ENCODE peak calls at places on chromosomes 5 and 9, in six cellular contexts. H is H1, J is HCT116, R is esophagus muscularis mucosa, C is fibroblast of lung, X is dorsolateral prefrontal cortex. I is an unnamed sample.

GRCh38 chr9:79302569-79302968 is 269.2 kb upstream of the TLE4 start:
- DNase-seq in H (no peak), J (no peak), R (no peak), C (no peak), X (no peak), I (no peak)

GRCh38 chr9:89781838-89782237 is 177.0 kb downstream of the GADD45G start:
- DNase-seq in H (no peak), J (no peak), R (no peak), C (no peak), X (no peak), I (no peak)

GRCh38 chr9:130288926-130289705 is 23.6 kb downstream of the HMCN2 start:
- DNase-seq in H (no peak), J (no peak), R (no peak), C (no peak), X (no peak), I (no peak)

GRCh38 chr9:110257097-110257955 is 1.0 kb upstream of the TXN start:
- DNase-seq in H (no peak), J (no peak), R (no peak), C (no peak), X (no peak), I (no peak)

GRCh38 chr5:165616550-165617430 is 2111.4 kb downstream of the MAT2B start:
- DNase-seq in H (no peak), J (no peak), R (no peak), C (peak), X (no peak), I (no peak)

GRCh38 chr5:112687306-112687705 is 50.4 kb upstream of the APC start:
- DNase-seq in H (peak), J (no peak), R (no peak), C (no peak), X (no peak), I (no peak)

GRCh38 chr9:90433398-90433890 is 209.2 kb downstream of the DIRAS2 start:
- DNase-seq in H (peak), J (no peak), R (peak), C (peak), X (no peak), I (peak)

GRCh38 chr9:79583957-79584654 is 12.3 kb downstream of the TLE4 start:
- DNase-seq in H (no peak), J (no peak), R (no peak), C (no peak), X (no peak), I (no peak)

GRCh38 chr9:6959275-6960000 is 201.7 kb downstream of the KDM4C start:
- DNase-seq in H (no peak), J (no peak), R (no peak), C (no peak), X (no peak), I (no peak)

GRCh38 chr9:89274838-89275237 is 36.2 kb upstream of the CKS2 start:
- DNase-seq in H (no peak), J (no peak), R (no peak), C (peak), X (no peak), I (peak)

GRCh38 chr9:34125681-34126206 is 754 bp downstream of the DCAF12 start:
- DNase-seq in H (no peak), J (no peak), R (no peak), C (peak), X (no peak), I (no peak)

GRCh38 chr9:128992995-128993394 is 35.1 kb downstream of the SH3GLB2 start:
- DNase-seq in H (no peak), J (no peak), R (no peak), C (peak), X (peak), I (no peak)

GRCh38 chr9:112351184-112351583 is 17.8 kb upstream of the PTBP3 start:
- DNase-seq in H (no peak), J (no peak), R (no peak), C (no peak), X (no peak), I (no peak)

GRCh38 chr5:40877371-40877988 is 31.8 kb upstream of the C7 start:
- DNase-seq in H (no peak), J (peak), R (peak), C (no peak), X (no peak), I (peak)

GRCh38 chr9:15253786-15254185 is 53.2 kb downstream of the TTC39B start:
- DNase-seq in H (no peak), J (no peak), R (no peak), C (no peak), X (no peak), I (no peak)

GRCh38 chr9:82091610-82092009 is 103.0 kb downstream of the SPATA31D1 start:
- DNase-seq in H (no peak), J (no peak), R (no peak), C (no peak), X (no peak), I (no peak)

GRCh38 chr5:173099461-173099860 is 43.3 kb downstream of the CREBRF start:
- DNase-seq in H (no peak), J (no peak), R (no peak), C (no peak), X (no peak), I (no peak)

GRCh38 chr9:120032639-120033038 is 547.3 kb downstream of the CDK5RAP2 start:
- DNase-seq in H (no peak), J (no peak), R (no peak), C (no peak), X (no peak), I (no peak)

GRCh38 chr5:6291961-6292360 is 86.4 kb downstream of the MED10 start:
- DNase-seq in H (no peak), J (peak), R (no peak), C (no peak), X (no peak), I (no peak)

GRCh38 chr5:143186623-143187022 is 216.9 kb downstream of the NR3C1 start:
- DNase-seq in H (no peak), J (no peak), R (no peak), C (peak), X (no peak), I (no peak)

GRCh38 chr9:9389904-9390303 is 1222.9 kb downstream of the PTPRD start:
- DNase-seq in H (no peak), J (no peak), R (no peak), C (no peak), X (no peak), I (no peak)

GRCh38 chr9:20508242-20508641 is 114.1 kb downstream of the MLLT3 start:
- DNase-seq in H (no peak), J (no peak), R (no peak), C (no peak), X (no peak), I (no peak)

GRCh38 chr5:81786509-81786908 is 35.6 kb upstream of the SSBP2 start:
- DNase-seq in H (no peak), J (no peak), R (no peak), C (no peak), X (no peak), I (peak)

GRCh38 chr5:873328-873727 is 19.3 kb downstream of the BRD9 start:
- DNase-seq in H (no peak), J (no peak), R (no peak), C (no peak), X (no peak), I (no peak)

GRCh38 chr5:33969572-33970452 is 14.7 kb downstream of the SLC45A2 start:
- DNase-seq in H (no peak), J (peak), R (no peak), C (peak), X (no peak), I (no peak)

GRCh38 chr9:108994695-108995094 is 18.6 kb downstream of the CTNNAL1 start:
- DNase-seq in H (no peak), J (no peak), R (no peak), C (peak), X (no peak), I (no peak)
- H3K27ac ChIP-seq in H (no peak), J (no peak), R (peak), C (no peak), X (no peak), I (no peak)

GRCh38 chr9:134061019-134061687 is 6.7 kb downstream of the BRD3 start:
- DNase-seq in H (no peak), J (no peak), R (no peak), C (no peak), X (no peak), I (no peak)

GRCh38 chr9:134063088-134063875 is 4.5 kb downstream of the BRD3 start:
- DNase-seq in H (no peak), J (no peak), R (no peak), C (no peak), X (no peak), I (no peak)

GRCh38 chr9:134063876-134064450 is 3.9 kb downstream of the BRD3 start:
- DNase-seq in H (no peak), J (no peak), R (no peak), C (no peak), X (no peak), I (no peak)

GRCh38 chr9:134061688-134062371 is 6.0 kb downstream of the BRD3 start:
- DNase-seq in H (no peak), J (no peak), R (no peak), C (no peak), X (no peak), I (no peak)

DNA sequence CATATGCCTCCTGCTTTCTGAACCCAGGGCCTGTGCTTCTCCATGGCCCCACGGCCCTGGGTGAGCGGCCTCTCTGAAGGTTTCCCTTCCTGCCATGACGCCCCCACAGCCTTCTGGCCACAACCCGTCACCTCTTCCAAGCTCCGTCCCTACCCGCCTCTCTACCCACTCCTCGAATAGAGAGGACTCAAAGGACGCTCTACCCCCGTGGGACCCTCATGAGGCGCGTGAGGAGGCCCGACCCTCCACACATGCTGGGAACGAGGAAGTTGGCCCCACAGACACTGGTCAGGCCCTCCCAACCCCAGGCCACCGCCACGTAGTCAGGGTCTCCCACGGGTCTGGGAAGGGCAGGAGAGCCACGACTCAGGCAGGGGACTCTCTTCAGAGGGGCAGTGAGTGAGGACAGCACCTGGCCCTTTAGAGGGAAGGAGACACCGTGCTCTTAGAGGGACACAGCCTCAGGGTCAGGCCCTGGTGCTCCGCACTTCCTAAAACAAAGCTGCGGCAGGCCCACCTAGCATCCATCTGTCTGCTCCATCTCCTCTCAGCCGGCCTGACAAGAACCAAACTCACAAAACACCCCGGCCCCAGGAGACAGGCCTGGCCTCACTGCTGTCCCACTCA is 5.3 kb downstream of the BRD3 start:
- DNase-seq in H (no peak), J (no peak), R (no peak), C (no peak), X (no peak), I (no peak)
- H3K27ac ChIP-seq in H (peak), J (no peak), R (no peak), C (no peak), X (no peak), I (no peak)

GRCh38 chr9:73132034-73132776 is 19.5 kb upstream of the ANXA1 start:
- DNase-seq in H (no peak), J (no peak), R (no peak), C (peak), X (peak), I (peak)
- H3K27ac ChIP-seq in H (no peak), J (peak), R (peak), C (peak), X (peak), I (peak)

GRCh38 chr5:39100851-39101396 is 26.7 kb upstream of the RICTOR start:
- DNase-seq in H (no peak), J (no peak), R (no peak), C (peak), X (no peak), I (peak)
- H3K27ac ChIP-seq in H (no peak), J (no peak), R (no peak), C (peak), X (no peak), I (peak)

GRCh38 chr9:87497080-87497603 is 525 bp upstream of the DAPK1 start:
- DNase-seq in H (no peak), J (no peak), R (no peak), C (no peak), X (no peak), I (no peak)
- H3K27ac ChIP-seq in H (no peak), J (no peak), R (peak), C (no peak), X (peak), I (no peak)

GRCh38 chr5:151038292-151038745 is 17.9 kb downstream of the GPX3 start:
- DNase-seq in H (no peak), J (no peak), R (no peak), C (no peak), X (no peak), I (no peak)
- H3K27ac ChIP-seq in H (no peak), J (no peak), R (peak), C (peak), X (peak), I (peak)